ENCODE peak calls at places on chromosome 12, in seven cellular contexts. J is psoas muscle, O is astrocyte of the cerebellum, H is astrocyte, L is brain microvascular endothelial cell, C is K562, U is choroid plexus epithelial cell. F is an unnamed sample.

GRCh38 chr12:112584266-112584722 is 165.5 kb downstream of the PTPN11 start:
- DNase-seq in J (no peak), O (no peak), H (no peak), L (no peak), C (peak; percentile 90), U (no peak), F (no peak)

GRCh38 chr12:131864469-131864868 is 30.0 kb upstream of the ULK1 start:
- DNase-seq in J (no peak), O (no peak), H (no peak), L (no peak), C (no peak), U (no peak), F (no peak)

GRCh38 chr12:4959381-4959780 is 49.7 kb downstream of the KCNA1 start:
- DNase-seq in J (no peak), O (no peak), H (no peak), L (no peak), C (no peak), U (no peak), F (no peak)

GRCh38 chr12:121534495-121535148 is 46.2 kb downstream of the KDM2B start:
- DNase-seq in J (no peak), O (no peak), H (no peak), L (no peak), C (no peak), U (no peak), F (no peak)

GRCh38 chr12:67468549-67469245 is 179.8 kb upstream of the DYRK2 start:
- DNase-seq in J (no peak), O (no peak), H (no peak), L (no peak), C (no peak), U (no peak), F (no peak)

GRCh38 chr12:5096241-5096880 is 52.7 kb downstream of the KCNA5 start:
- DNase-seq in J (no peak), O (no peak), H (peak; percentile 72), L (peak; percentile 64), C (no peak), U (peak; percentile 25), F (no peak)

GRCh38 chr12:91123236-91123635 is 11.9 kb upstream of the LUM start:
- DNase-seq in J (no peak), O (no peak), H (no peak), L (no peak), C (no peak), U (no peak), F (no peak)

GRCh38 chr12:130514149-130514551 is 176.5 kb downstream of the PIWIL1 start:
- DNase-seq in J (no peak), O (no peak), H (no peak), L (no peak), C (no peak), U (no peak), F (no peak)

GRCh38 chr12:127260531-127260930 is 1006.4 kb upstream of the TMEM132C start:
- DNase-seq in J (no peak), O (no peak), H (peak; percentile 71), L (peak; percentile 46), C (no peak), U (no peak), F (no peak)

GRCh38 chr12:108338915-108339657 is at the start of gene CMKLR1:
- DNase-seq in J (peak; percentile 57), O (no peak), H (no peak), L (no peak), C (peak; percentile 34), U (no peak), F (peak; percentile 65)

GRCh38 chr12:27462151-27462694 is 15.7 kb downstream of the SMCO2 start:
- DNase-seq in J (no peak), O (peak; percentile 41), H (peak; percentile 88), L (peak; percentile 74), C (no peak), U (peak; percentile 84), F (peak; percentile 26)

GRCh38 chr12:54173066-54173726 is 15.6 kb downstream of the SMUG1 start:
- DNase-seq in J (peak; percentile 43), O (no peak), H (no peak), L (no peak), C (no peak), U (peak; percentile 15), F (no peak)

GRCh38 chr12:115313929-115314328 is 630.0 kb upstream of the TBX3 start:
- DNase-seq in J (no peak), O (peak; percentile 55), H (peak; percentile 86), L (peak; percentile 67), C (no peak), U (peak; percentile 95), F (no peak)

GRCh38 chr12:122423258-122424165 is 1.0 kb upstream of the CLIP1 start:
- DNase-seq in J (no peak), O (no peak), H (peak; percentile 49), L (no peak), C (peak; percentile 35), U (peak; percentile 46), F (peak; percentile 13)

GRCh38 chr12:128685903-128686475 is 137.8 kb downstream of the SLC15A4 start:
- DNase-seq in J (no peak), O (no peak), H (no peak), L (no peak), C (no peak), U (no peak), F (no peak)

GRCh38 chr12:98402671-98403070 is 112.7 kb upstream of the TMPO start:
- DNase-seq in J (no peak), O (no peak), H (no peak), L (no peak), C (no peak), U (no peak), F (no peak)

GRCh38 chr12:98402081-98402480 is 113.3 kb upstream of the TMPO start:
- DNase-seq in J (no peak), O (no peak), H (peak; percentile 15), L (no peak), C (no peak), U (peak; percentile 24), F (no peak)

GRCh38 chr12:98401427-98401826 is 114.0 kb upstream of the TMPO start:
- DNase-seq in J (no peak), O (no peak), H (no peak), L (no peak), C (no peak), U (peak; percentile 41), F (no peak)

GRCh38 chr12:98399532-98399931 is 115.9 kb upstream of the TMPO start:
- DNase-seq in J (no peak), O (peak; percentile 48), H (peak; percentile 83), L (peak; percentile 90), C (peak; percentile 77), U (peak; percentile 91), F (no peak)

GRCh38 chr12:98397323-98398105 is 117.9 kb upstream of the TMPO start:
- DNase-seq in J (peak; percentile 70), O (peak; percentile 59), H (peak; percentile 42), L (peak; percentile 78), C (peak; percentile 76), U (peak; percentile 85), F (peak; percentile 80)
- TF ChIP-seq CTCF in J (peak; percentile 94), O (peak; percentile 82), H (peak; percentile 81), L (peak; percentile 90), C (peak; percentile 92), U (peak; percentile 87), F (peak; percentile 94)

DNA sequence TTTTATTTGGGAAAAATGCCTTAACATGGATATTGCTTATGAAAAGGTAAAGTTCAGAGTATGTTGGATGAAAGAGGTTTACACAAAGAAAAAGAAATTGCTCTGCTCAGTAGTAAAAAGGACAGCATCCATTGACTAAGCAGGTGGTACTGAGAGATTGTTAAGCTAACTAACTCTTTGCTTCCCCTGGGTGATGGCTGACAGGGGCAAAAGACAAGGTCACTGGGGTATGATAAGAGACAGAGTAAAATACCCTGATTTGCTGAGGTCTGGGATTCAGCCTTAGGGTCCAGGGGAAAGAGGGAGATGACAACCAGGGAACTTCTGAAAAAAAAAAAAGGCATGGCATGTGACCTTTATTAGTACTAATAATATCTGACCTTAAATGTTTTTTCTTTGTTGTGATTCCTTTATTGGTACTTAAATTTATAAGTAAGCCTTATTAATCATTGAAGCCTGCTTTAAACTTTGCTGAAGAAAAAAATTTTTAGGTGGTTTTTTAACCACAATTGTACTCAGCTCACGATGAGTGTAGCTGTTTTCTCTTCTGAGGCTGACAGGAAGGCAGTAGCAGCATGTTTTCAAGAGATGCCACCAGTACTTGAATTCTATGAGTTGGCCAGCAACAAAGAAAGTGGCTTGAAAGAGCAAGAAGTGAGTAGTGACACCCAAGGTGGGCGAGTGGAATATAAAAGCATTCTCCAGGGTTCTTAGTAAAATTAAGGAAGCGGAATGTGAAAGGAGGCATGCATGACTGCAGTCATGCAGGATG is 43.7 kb upstream of the KITLG start:
- DNase-seq in J (no peak), O (no peak), H (peak; percentile 51), L (no peak), C (no peak), U (no peak), F (no peak)
- H3K4me3 ChIP-seq in J (no peak overlapping the region), O (no peak overlapping the region), H (no peak overlapping the region), L (no peak overlapping the region), C (no peak overlapping the region), U (no peak overlapping the region), F (no peak overlapping the region)

GRCh38 chr12:80200414-80200813 is 101.1 kb downstream of the OTOGL start:
- DNase-seq in J (no peak), O (no peak), H (no peak), L (no peak), C (no peak), U (no peak), F (no peak)
- TF ChIP-seq CTCF in J (no peak), O (no peak), H (no peak), L (no peak), C (no peak), U (no peak), F (no peak)

GRCh38 chr12:75881910-75882309 is 149.7 kb downstream of the PHLDA1 start:
- DNase-seq in J (no peak), O (no peak), H (peak; percentile 66), L (no peak), C (no peak), U (peak; percentile 41), F (no peak)

GRCh38 chr12:75878382-75878720 is 153.2 kb downstream of the PHLDA1 start:
- DNase-seq in J (no peak), O (no peak), H (no peak), L (peak; percentile 82), C (no peak), U (peak; percentile 86), F (no peak)

GRCh38 chr12:75876843-75877587 is 154.6 kb downstream of the PHLDA1 start:
- DNase-seq in J (no peak), O (no peak), H (no peak), L (no peak), C (no peak), U (no peak), F (no peak)

GRCh38 chr12:75874456-75874855 is 157.1 kb downstream of the PHLDA1 start:
- DNase-seq in J (no peak), O (no peak), H (no peak), L (no peak), C (no peak), U (no peak), F (no peak)

DNA sequence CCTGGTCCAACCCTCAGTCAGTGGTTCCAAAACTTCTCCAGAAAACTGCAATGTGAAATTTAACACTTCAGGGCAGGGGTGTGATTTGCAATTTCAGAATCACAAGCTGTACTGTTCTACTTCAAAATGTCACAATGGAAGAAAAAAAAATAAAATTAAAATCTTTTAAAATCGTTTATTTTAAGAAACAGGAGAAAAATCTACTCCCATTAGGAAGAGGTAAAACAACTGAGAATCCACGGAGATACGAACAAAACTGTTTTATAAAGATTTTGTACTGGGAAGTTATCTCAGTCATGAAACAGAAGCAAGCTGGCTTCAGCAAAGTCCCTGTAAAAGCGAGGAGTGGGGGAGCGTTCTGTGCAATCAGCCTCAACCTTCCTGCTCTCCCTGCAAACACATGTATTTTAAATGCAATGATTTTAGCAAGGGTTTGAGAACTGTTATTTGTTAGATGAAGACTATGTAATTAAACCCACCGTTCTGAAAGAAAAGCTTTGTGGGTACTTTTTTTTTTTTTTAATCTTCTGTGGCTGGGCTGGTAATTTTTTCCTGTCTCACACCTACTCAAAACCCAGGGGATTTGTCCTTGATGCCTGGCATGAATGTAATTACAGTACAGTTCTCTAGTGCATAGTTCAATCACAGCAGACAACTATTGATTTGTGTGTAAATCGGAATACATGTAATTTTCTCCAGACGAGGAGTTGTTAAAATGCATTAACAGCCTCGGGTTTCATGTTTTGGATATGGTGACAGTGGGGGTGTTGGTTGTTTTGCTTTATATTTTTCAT is 153.8 kb downstream of the PHLDA1 start:
- DNase-seq in J (no peak), O (no peak), H (no peak), L (no peak), C (no peak), U (peak; percentile 58), F (no peak)
- H3K4me3 ChIP-seq in J (no peak overlapping the region), O (no peak overlapping the region), H (no peak overlapping the region), L (no peak overlapping the region), C (no peak overlapping the region), U (peak overlapping the region; percentile 11), F (no peak overlapping the region)

F was measured in heart right ventricle.